ENCODE peak calls at places on chromosomes 1 and 21, in six cellular contexts. T, P, F, H, K and A are unnamed samples.

GRCh38 chr1:102655034-102655433 is 453.3 kb downstream of the COL11A1 start:
- ATAC-seq in H (no peak), T (no peak), P (no peak), K (no peak), F (no peak), A (no peak)

GRCh38 chr1:27940297-27940696 is 5.5 kb downstream of the SMPDL3B start:
- ATAC-seq in T (peak), H (peak), F (no peak), K (peak), P (peak), A (no peak)

GRCh38 chr1:13950637-13951036 is 250.6 kb downstream of the PRDM2 start:
- ATAC-seq in T (peak), F (no peak), P (no peak), K (peak), H (peak), A (no peak)

GRCh38 chr1:41622859-41623732 is 138.6 kb upstream of the EDN2 start:
- ATAC-seq in P (no peak), H (peak), T (no peak), F (no peak), K (no peak), A (no peak)

GRCh38 chr1:209767105-209767504 is 11.3 kb downstream of the TRAF3IP3 start:
- ATAC-seq in H (no peak), P (no peak), T (no peak), F (no peak), K (no peak), A (no peak)

GRCh38 chr1:150477320-150477719 is 9.9 kb upstream of the TARS2 start:
- ATAC-seq in F (peak), H (no peak), T (no peak), K (peak), P (no peak), A (no peak)

GRCh38 chr1:21932127-21932526 is 5.0 kb downstream of the HSPG2 start:
- ATAC-seq in H (no peak), K (no peak), P (peak), F (no peak), T (no peak), A (peak)

GRCh38 chr21:33895356-33895755 is 20.2 kb downstream of the ATP5PO start:
- ATAC-seq in K (no peak), P (no peak), T (no peak), F (no peak), H (no peak), A (no peak)

GRCh38 chr1:91645031-91645430 is 144.4 kb downstream of the CDC7 start:
- ATAC-seq in F (no peak), P (no peak), K (no peak), H (no peak), T (no peak), A (no peak)
- TF ChIP-seq CTCF in F (no peak), P (no peak), K (no peak), H (no peak), T (no peak), A (no peak)

GRCh38 chr1:202348509-202349262 is at the start of gene PPP1R12B:
- ATAC-seq in F (peak), T (peak), K (peak), H (peak), P (peak), A (peak)
- TF ChIP-seq EP300 in F (no peak), T (no peak), K (no peak), H (no peak), P (no peak), A (no peak)

DNA sequence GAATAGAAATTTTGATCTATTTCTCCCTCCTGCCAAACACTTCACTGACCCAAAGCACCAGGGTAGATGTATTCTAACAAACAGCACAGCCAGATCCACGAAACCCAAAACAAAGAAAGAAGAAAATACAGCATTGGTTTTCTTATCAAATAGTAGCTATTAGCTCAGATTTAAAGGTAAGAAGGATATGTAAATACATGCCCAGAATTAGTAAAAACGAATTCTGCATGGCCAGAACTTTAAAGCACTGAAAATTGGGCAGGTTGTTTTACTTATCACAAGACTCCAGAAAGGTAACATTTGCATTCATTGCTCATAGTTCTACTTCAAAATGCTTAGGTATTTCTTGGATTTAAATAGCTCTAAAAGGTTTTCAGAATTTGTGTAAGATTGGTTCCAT is 25.8 kb downstream of the TRIT1 start:
- ATAC-seq in P (no peak), F (no peak), K (no peak), T (no peak), H (no peak), A (no peak)
- TF ChIP-seq CTCF in P (no peak), F (no peak), K (no peak), T (no peak), H (no peak), A (no peak)

GRCh38 chr21:39860600-39860999 is 6.6 kb upstream of the PCP4 start:
- ATAC-seq in P (no peak), T (no peak), H (no peak), K (no peak), F (no peak), A (no peak)

GRCh38 chr21:39866093-39866492 is 1.1 kb upstream of the PCP4 start:
- ATAC-seq in P (no peak), T (no peak), H (no peak), K (no peak), F (no peak), A (no peak)

GRCh38 chr21:39867198-39867650 is at the start of gene PCP4:
- ATAC-seq in F (peak), P (peak), T (peak), K (peak), H (no peak), A (peak)

GRCh38 chr21:39863111-39863510 is 4.1 kb upstream of the PCP4 start:
- ATAC-seq in T (no peak), F (no peak), K (no peak), P (no peak), H (no peak), A (no peak)
- TF ChIP-seq EP300 in T (no peak), F (no peak), K (no peak), P (no peak), H (no peak), A (no peak)

DNA sequence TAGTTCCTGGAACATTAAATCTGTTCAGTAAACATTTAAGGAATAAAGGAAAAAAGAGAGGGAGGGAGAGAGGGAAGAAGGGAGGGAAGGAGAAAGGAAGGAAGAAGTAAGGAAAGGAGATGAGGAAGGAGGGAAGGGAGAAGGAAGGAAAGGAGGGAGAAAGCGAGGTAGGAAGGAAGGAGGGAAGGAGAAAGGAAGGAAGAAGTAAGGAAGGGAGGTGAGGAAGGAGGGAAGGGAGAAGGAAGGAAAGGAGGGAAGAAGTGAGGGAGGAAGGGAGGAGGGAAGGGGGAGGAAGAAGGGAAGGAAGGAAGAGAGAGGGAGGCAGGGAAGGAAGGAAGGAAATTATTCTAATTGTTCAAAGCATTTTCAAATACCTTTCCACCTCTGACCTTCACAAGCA is 77.2 kb upstream of the JUN start:
- ATAC-seq in T (no peak), F (no peak), H (no peak), K (no peak), P (no peak), A (no peak)
- TF ChIP-seq CTCF in T (no peak), F (no peak), H (no peak), K (no peak), P (no peak), A (no peak)

GRCh38 chr1:206715120-206715519 is 30.4 kb downstream of the MAPKAPK2 start:
- ATAC-seq in H (no peak), K (no peak), T (no peak), F (no peak), P (no peak), A (no peak)
- TF ChIP-seq EP300 in H (no peak), K (no peak), T (no peak), F (no peak), P (no peak), A (no peak)

GRCh38 chr1:101044749-101045148 is 19.2 kb upstream of the DPH5 start:
- ATAC-seq in F (no peak), H (no peak), K (no peak), T (no peak), P (no peak), A (no peak)

GRCh38 chr1:101040666-101041065 is 15.1 kb upstream of the DPH5 start:
- ATAC-seq in K (no peak), T (no peak), F (no peak), P (no peak), H (no peak), A (no peak)

GRCh38 chr1:101044259-101044658 is 18.7 kb upstream of the DPH5 start:
- ATAC-seq in K (no peak), T (no peak), H (no peak), P (no peak), F (no peak), A (no peak)

GRCh38 chr1:101041300-101041699 is 15.7 kb upstream of the DPH5 start:
- ATAC-seq in H (no peak), K (no peak), F (no peak), T (no peak), P (no peak), A (no peak)

DNA sequence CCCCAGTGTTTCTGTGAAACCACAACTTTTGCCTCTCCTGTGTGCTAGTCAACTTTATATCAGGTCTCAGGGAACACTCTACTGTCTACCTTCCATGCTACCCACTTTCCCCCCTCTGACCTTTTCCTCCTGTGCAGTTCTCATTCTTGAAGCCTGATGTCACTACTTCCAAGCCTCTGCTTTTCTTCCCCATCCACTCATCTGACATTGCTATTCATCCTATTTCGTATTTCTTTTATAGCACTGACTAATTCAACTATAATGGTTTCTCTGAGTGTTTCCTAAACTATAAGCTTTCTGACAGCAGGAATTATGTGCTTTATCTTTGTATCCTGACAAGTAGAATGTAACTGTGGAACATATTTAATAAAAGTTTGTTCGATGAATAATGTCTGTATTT is 18.2 kb upstream of the DPH5 start:
- ATAC-seq in K (no peak), H (no peak), T (no peak), F (no peak), P (no peak), A (no peak)
- TF ChIP-seq CTCF in K (no peak), H (no peak), T (no peak), F (no peak), P (peak), A (peak)

GRCh38 chr1:181748013-181748412 is 264.7 kb downstream of the CACNA1E start:
- ATAC-seq in T (no peak), H (no peak), K (no peak), P (no peak), F (no peak), A (no peak)

GRCh38 chr1:181746224-181746623 is 262.9 kb downstream of the CACNA1E start:
- ATAC-seq in K (no peak), T (no peak), H (no peak), F (no peak), P (no peak), A (no peak)

GRCh38 chr1:181739214-181739613 is 255.9 kb downstream of the CACNA1E start:
- ATAC-seq in H (no peak), F (no peak), T (no peak), K (no peak), P (no peak), A (no peak)

GRCh38 chr1:181743878-181744312 is 260.6 kb downstream of the CACNA1E start:
- ATAC-seq in P (no peak), F (no peak), T (no peak), K (no peak), H (no peak), A (no peak)
- TF ChIP-seq EP300 in P (no peak), F (no peak), T (no peak), K (no peak), H (no peak), A (no peak)

DNA sequence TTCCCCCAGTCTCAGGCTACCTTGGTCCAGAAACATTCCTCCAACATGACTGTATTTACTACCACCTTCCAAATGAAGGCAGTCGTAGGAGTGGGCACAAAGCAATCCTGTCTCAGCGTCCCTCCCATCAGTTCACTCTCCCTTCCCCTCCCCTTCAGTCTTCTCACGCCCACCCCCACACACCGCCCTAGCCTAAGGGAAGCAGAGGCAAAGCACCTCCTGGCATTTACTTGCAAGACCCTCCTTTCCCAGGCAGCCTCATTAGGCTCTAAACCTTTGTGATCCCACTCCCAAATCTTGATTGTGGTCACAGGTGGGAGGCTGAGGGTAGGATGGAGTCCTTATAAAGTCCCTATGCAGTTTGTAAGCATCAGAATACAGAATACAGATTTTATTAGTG is 23.9 kb upstream of the LPAR3 start:
- ATAC-seq in P (no peak), K (no peak), T (no peak), H (no peak), F (no peak), A (no peak)
- TF ChIP-seq CTCF in P (no peak), K (no peak), T (no peak), H (no peak), F (no peak), A (no peak)